ENCODE peak calls at places on chromosomes 13 and 19, in eight cellular contexts. L is mammary epithelial cell, B is osteocyte, Y is cardiac muscle cell, O is AG10803, E is omental fat pad, A is uterus, I is fibroblast of mammary gland. C is an unnamed sample.

GRCh38 chr19:55082023-55082851 is 6.6 kb downstream of the EPS8L1 start:
- DNase-seq in L (no peak), B (no peak), Y (no peak), O (no peak), E (no peak), A (no peak), I (peak), C (no peak)

GRCh38 chr19:35756373-35757230 is at the start of gene HSPB6:
- DNase-seq in L (no peak), B (no peak), Y (no peak), O (peak), E (no peak), A (peak), I (peak), C (no peak)

GRCh38 chr13:51212808-51213728 is 9.1 kb upstream of the FAM124A start:
- DNase-seq in L (no peak), B (no peak), Y (no peak), O (no peak), E (no peak), A (no peak), I (peak), C (no peak)

GRCh38 chr13:54194233-54195024 is 1165.8 kb downstream of the OLFM4 start:
- DNase-seq in L (no peak), B (no peak), Y (no peak), O (no peak), E (no peak), A (no peak), I (no peak), C (no peak)

GRCh38 chr13:64551755-64552154 is 2678.4 kb downstream of the PCDH9 start:
- DNase-seq in L (peak), B (no peak), Y (no peak), O (peak), E (no peak), A (no peak), I (peak), C (no peak)

GRCh38 chr13:32164622-32165268 is 133.2 kb downstream of the FRY start:
- DNase-seq in L (no peak), B (no peak), Y (peak), O (peak), E (no peak), A (no peak), I (peak), C (no peak)

GRCh38 chr13:49148405-49148804 is 71.7 kb upstream of the MLNR start:
- DNase-seq in L (no peak), B (no peak), Y (no peak), O (no peak), E (no peak), A (no peak), I (no peak), C (no peak)

GRCh38 chr13:94999871-95000270 is 287.5 kb upstream of the SOX21 start:
- DNase-seq in L (peak), B (no peak), Y (no peak), O (no peak), E (no peak), A (no peak), I (no peak), C (no peak)

GRCh38 chr13:110186221-110186838 is 120.6 kb downstream of the COL4A1 start:
- DNase-seq in L (no peak), B (no peak), Y (no peak), O (no peak), E (no peak), A (no peak), I (no peak), C (no peak)

GRCh38 chr13:106534844-106535551 is 464 bp downstream of the EFNB2 start:
- DNase-seq in L (peak), B (no peak), Y (peak), O (peak), E (no peak), A (peak), I (peak), C (no peak)

GRCh38 chr19:4984448-4984990 is 15.6 kb downstream of the KDM4B start:
- DNase-seq in L (no peak), B (no peak), Y (no peak), O (no peak), E (no peak), A (no peak), I (no peak), C (no peak)
- TF ChIP-seq CTCF in L (no peak), B (no peak), Y (no peak), O (no peak), E (no peak), A (no peak), I (no peak), C (no peak)

GRCh38 chr19:29531458-29532025 is 5.7 kb downstream of the VSTM2B start:
- DNase-seq in L (no peak), B (no peak), Y (no peak), O (no peak), E (no peak), A (peak), I (no peak), C (no peak)
- TF ChIP-seq CTCF in L (no peak), B (no peak), Y (no peak), O (no peak), E (no peak), A (no peak), I (no peak), C (no peak)

GRCh38 chr19:5547881-5548280 is 19.9 kb downstream of the TINCR start:
- DNase-seq in L (peak), B (no peak), Y (peak), O (peak), E (no peak), A (no peak), I (peak), C (no peak)
- TF ChIP-seq CTCF in L (peak), B (peak), Y (peak), O (peak), E (no peak), A (no peak), I (peak), C (peak)

GRCh38 chr13:77729502-77730221 is 32.2 kb downstream of the SLAIN1 start:
- DNase-seq in L (no peak), B (no peak), Y (no peak), O (no peak), E (no peak), A (no peak), I (no peak), C (no peak)
- TF ChIP-seq CTCF in L (no peak), B (no peak), Y (no peak), O (no peak), E (no peak), A (no peak), I (no peak), C (no peak)

GRCh38 chr19:19139876-19140229 is 1.6 kb upstream of the TMEM161A start:
- DNase-seq in L (no peak), B (no peak), Y (no peak), O (no peak), E (no peak), A (no peak), I (no peak), C (no peak)
- TF ChIP-seq CTCF in L (no peak), B (no peak), Y (no peak), O (no peak), E (no peak), A (no peak), I (no peak), C (peak)

DNA sequence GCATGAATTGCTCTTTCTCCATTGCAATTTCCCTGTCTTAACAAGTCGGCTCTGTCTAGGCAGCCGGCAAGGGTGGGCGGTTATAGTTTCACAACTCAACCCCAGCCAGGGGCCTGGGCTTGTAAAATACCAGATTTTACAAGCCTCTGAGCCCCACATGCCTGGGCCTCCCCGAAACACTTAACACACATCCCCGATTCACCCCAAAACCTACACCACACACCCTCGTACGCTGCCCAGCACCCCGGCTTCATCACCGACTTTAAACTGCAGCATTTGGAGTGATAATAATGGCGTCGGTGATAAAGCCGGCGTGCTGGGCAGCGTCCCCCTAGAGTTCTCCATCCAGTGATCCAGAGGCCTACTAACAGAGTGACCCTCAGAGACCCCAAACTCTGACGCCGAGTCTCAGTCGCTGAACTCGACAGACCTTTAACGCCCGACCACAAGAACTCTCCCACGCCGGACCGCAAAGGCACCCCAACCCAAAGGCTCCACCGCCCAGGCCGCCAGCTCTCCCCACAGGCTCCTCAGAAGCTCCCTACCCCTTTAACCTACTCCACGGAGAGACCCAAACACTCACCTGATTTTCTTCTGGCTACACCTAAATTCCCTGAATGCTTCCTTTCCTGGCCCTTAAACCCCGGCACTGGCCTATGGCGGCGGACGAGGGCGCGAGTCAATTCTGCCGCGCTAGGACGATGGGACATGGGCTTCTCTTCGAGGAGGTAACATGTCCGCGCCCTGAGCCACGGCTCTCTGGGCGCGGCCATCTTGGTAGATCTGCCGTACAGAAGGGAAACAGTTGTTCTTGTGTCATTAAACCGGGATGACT is at the start of gene ZNF649:
- DNase-seq in L (peak), B (peak), Y (peak), O (peak), E (no peak), A (peak), I (peak), C (peak)
- TF ChIP-seq CTCF in L (no peak), B (no peak), Y (peak), O (no peak), E (no peak), A (no peak), I (no peak), C (no peak)

C was measured in type B pancreatic cell.